ENCODE peak calls at places on chromosomes 11 and 22, in ten cellular contexts. B, E, R, M, T, K, J, U, A and V are unnamed samples.

GRCh38 chr22:37014835-37015586 is 4.2 kb downstream of the TST start:
- DNase-seq in B (no peak), E (no peak), R (no peak), M (no peak), T (no peak), K (no peak), J (no peak), U (peak), A (no peak), V (no peak)

GRCh38 chr11:5348516-5349194 is 2.7 kb upstream of the OR51B6 start:
- DNase-seq in B (no peak), E (no peak), R (no peak), M (no peak), T (no peak), K (no peak), J (no peak), U (no peak), A (no peak), V (no peak)

GRCh38 chr11:14288189-14288935 is 70.6 kb downstream of the RRAS2 start:
- DNase-seq in B (peak), E (no peak), R (no peak), M (no peak), T (no peak), K (no peak), J (no peak), U (no peak), A (no peak), V (no peak)

GRCh38 chr22:33274214-33274828 is 216.1 kb upstream of the SYN3 start:
- DNase-seq in B (no peak), E (no peak), R (no peak), M (no peak), T (no peak), K (no peak), J (no peak), U (no peak), A (no peak), V (no peak)

GRCh38 chr11:12705874-12706273 is 31.7 kb downstream of the TEAD1 start:
- DNase-seq in B (no peak), E (no peak), R (no peak), M (no peak), T (no peak), K (no peak), J (no peak), U (no peak), A (no peak), V (no peak)

GRCh38 chr11:96736591-96736990 is 346.8 kb downstream of the JRKL start:
- DNase-seq in B (no peak), E (no peak), R (no peak), M (no peak), T (no peak), K (no peak), J (no peak), U (no peak), A (no peak), V (no peak)

GRCh38 chr11:106794058-106794457 is 224.2 kb downstream of the GUCY1A2 start:
- DNase-seq in B (no peak), E (no peak), R (no peak), M (no peak), T (no peak), K (no peak), J (no peak), U (no peak), A (no peak), V (no peak)

GRCh38 chr11:102187416-102188125 is 77.3 kb downstream of the YAP1 start:
- DNase-seq in B (peak), E (no peak), R (no peak), M (no peak), T (no peak), K (no peak), J (no peak), U (no peak), A (no peak), V (no peak)

GRCh38 chr11:67545280-67545679 is 22.0 kb upstream of the CABP2 start:
- DNase-seq in B (no peak), E (no peak), R (no peak), M (no peak), T (no peak), K (no peak), J (no peak), U (peak), A (no peak), V (no peak)

GRCh38 chr11:94728541-94728940 is 39.6 kb upstream of the AMOTL1 start:
- DNase-seq in B (no peak), E (no peak), R (no peak), M (no peak), T (no peak), K (no peak), J (no peak), U (no peak), A (no peak), V (no peak)

GRCh38 chr11:111938687-111939160 is 1.6 kb downstream of the DIXDC1 start:
- DNase-seq in B (peak), E (no peak), R (no peak), M (no peak), T (peak), K (no peak), J (no peak), U (no peak), A (no peak), V (no peak)

GRCh38 chr11:62881579-62882427 is 1.1 kb downstream of the SLC3A2 start:
- DNase-seq in B (peak), E (peak), R (peak), M (peak), T (peak), K (peak), J (peak), U (peak), A (peak), V (peak)

GRCh38 chr11:55669376-55669775 is 7.4 kb downstream of the OR4C6 start:
- DNase-seq in B (no peak), E (no peak), R (no peak), M (no peak), T (no peak), K (no peak), J (no peak), U (no peak), A (no peak), V (no peak)

GRCh38 chr11:27525824-27526516 is 19.4 kb upstream of the LIN7C start:
- DNase-seq in B (no peak), E (no peak), R (no peak), M (no peak), T (no peak), K (no peak), J (no peak), U (no peak), A (no peak), V (no peak)

GRCh38 chr22:38782402-38783094 is 11.4 kb downstream of the DNAL4 start:
- DNase-seq in B (peak), E (no peak), R (no peak), M (no peak), T (no peak), K (no peak), J (no peak), U (no peak), A (no peak), V (no peak)

GRCh38 chr11:31870609-31871309 is 59.6 kb upstream of the PAX6 start:
- DNase-seq in B (peak), E (peak), R (peak), M (peak), T (no peak), K (no peak), J (no peak), U (peak), A (peak), V (peak)

GRCh38 chr11:22753401-22753800 is 76.2 kb downstream of the SVIP start:
- DNase-seq in B (no peak), E (no peak), R (no peak), M (no peak), T (no peak), K (no peak), J (no peak), U (no peak), A (no peak), V (no peak)

DNA sequence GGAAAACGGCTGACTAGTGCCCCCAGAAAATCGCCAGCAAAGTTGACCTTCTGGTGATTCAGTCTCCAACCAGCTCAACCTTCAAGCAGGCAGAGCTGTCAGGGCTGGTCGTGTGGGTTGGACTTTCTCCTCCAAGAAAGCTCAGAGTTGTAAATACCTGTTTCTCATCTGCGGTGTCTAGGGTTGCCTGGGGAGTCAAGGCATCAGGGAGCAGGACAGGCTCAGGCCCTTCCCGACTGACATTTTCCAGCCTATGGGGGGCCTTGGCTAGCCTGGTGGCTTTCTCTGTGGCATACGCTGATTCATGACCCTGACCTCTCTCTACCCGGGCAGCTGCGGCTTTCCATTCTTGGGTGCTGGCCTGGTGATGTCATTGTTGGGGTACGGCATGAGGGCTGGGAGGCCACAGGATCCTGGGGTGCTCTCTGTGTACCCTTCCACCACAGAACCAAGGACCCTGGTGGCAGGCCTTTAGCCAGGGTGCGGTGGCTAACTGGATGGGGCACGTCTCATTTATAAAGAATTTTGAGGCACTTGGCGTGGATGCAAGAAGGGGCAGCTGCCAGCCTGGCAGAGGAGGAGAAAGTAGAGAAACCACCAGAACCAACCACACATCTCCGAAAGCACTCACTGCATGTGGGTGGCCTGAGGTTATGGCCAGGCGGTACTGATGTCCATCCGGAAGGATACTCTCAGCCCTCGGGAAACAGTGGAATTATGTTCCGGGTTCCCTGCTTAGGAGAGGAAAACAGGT is 64.9 kb downstream of the BCR start:
- DNase-seq in B (peak), E (no peak), R (no peak), M (no peak), T (no peak), K (no peak), J (no peak), U (no peak), A (no peak), V (no peak)
- H3K27ac ChIP-seq in B (no peak), E (no peak), R (no peak), M (no peak), T (no peak), K (no peak), J (peak), U (no peak), A (no peak), V (no peak)

GRCh38 chr22:42889290-42889689 is 32.2 kb upstream of the ARFGAP3 start:
- DNase-seq in B (no peak), E (no peak), R (no peak), M (no peak), T (peak), K (no peak), J (no peak), U (no peak), A (no peak), V (no peak)
- H3K27ac ChIP-seq in B (no peak), E (no peak), R (peak), M (no peak), T (peak), K (no peak), J (peak), U (peak), A (peak), V (peak)

DNA sequence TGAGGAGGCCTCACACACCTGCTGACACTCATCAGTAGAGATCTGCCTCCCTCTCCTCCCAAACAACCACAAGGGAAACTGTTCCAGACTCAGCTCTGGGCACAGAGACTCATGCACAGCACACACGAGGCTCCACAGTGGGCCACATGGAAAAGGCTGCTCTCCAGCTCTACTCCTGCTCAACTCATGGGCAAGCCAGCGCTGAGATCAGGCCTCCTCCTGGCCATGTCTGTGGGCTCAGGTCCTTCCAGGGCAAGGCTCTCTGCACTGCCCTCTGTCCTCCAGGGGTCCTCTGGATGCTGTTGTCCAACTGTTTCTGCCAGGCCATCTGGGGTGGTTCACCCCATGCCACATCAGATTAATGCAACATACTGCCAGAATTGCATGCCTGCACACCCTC is 46.0 kb downstream of the PLEKHA7 start:
- DNase-seq in B (no peak), E (no peak), R (no peak), M (no peak), T (no peak), K (no peak), J (no peak), U (no peak), A (no peak), V (no peak)
- H3K27ac ChIP-seq in B (no peak), E (no peak), R (no peak), M (no peak), T (no peak), K (no peak), J (no peak), U (no peak), A (peak), V (no peak)

DNA sequence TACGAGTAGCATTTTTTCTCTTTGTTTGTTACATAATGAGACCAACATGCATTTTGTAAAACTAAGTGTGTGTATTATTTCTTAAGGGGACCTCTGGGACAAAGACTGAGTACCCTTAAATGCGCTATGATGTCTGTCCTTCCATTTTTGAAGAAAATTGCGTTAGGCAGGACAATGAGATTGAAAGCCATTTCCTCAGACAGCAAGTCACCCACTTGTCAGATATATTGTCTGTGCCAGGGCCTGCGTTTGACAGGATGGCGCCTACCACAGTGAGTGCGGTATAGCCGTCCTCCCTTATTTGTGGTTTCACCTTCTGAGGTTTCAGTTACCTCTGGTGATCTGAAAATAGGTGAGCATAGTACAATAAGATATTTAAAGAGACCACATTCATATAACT is 2.2 kb downstream of the AP2A2 start:
- DNase-seq in B (no peak), E (no peak), R (no peak), M (no peak), T (no peak), K (no peak), J (no peak), U (no peak), A (no peak), V (no peak)
- H3K27ac ChIP-seq in B (no peak), E (no peak), R (peak), M (no peak), T (no peak), K (no peak), J (peak), U (peak), A (peak), V (no peak)

DNA sequence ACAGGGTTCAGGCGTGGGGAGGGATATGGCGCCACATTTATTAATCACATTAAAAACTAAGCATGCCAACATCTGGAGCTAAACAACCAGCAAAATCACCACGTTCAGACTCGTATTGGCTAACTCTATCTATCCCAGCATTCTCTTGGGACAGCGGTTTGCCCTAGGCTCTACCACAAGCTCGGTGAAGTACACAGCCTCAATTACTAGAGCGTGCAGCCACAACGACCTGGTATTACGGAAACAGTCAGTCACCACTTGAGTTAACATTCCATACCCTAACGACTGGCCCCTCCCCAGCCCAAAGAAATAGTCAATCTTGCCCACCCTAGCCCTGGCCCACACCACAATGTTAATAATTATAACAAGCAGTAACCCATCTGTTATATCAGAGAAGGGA is 32.1 kb downstream of the APOL5 start:
- DNase-seq in B (no peak), E (no peak), R (no peak), M (no peak), T (peak), K (no peak), J (no peak), U (no peak), A (no peak), V (no peak)
- H3K27ac ChIP-seq in B (no peak), E (no peak), R (no peak), M (no peak), T (no peak), K (no peak), J (no peak), U (no peak), A (no peak), V (no peak)

GRCh38 chr11:118908931-118909618 is 16.7 kb downstream of the BCL9L start:
- DNase-seq in B (peak), E (no peak), R (peak), M (no peak), T (no peak), K (peak), J (peak), U (no peak), A (no peak), V (peak)
- H3K27ac ChIP-seq in B (peak), E (peak), R (peak), M (peak), T (no peak), K (peak), J (peak), U (peak), A (peak), V (peak)